ENCODE peak calls at places on chromosomes 16 and 17, in ten cellular contexts. H, Y, P, V, X, S, W, N, E and Q are unnamed samples.

GRCh38 chr17:63699638-63700527 is at the start of gene LIMD2:
- DNase-seq in H (peak; percentile 76), Y (no peak), P (no peak), N (peak; percentile 97), E (peak; percentile 69), V (peak; percentile 54), S (peak; percentile 40), X (no peak), W (peak; percentile 83), Q (peak; percentile 68)

GRCh38 chr17:63140255-63140654 is 174.2 kb downstream of the TANC2 start:
- DNase-seq in V (no peak), W (peak; percentile 44), E (no peak), N (no peak), P (no peak), Y (peak; percentile 58), S (peak; percentile 12), H (no peak), X (peak; percentile 27), Q (no peak)

GRCh38 chr17:28334176-28334575 is 1.1 kb downstream of the IFT20 start:
- DNase-seq in V (no peak), H (no peak), X (no peak), N (no peak), P (no peak), S (no peak), E (no peak), Y (peak; percentile 19), W (no peak), Q (peak; percentile 44)

GRCh38 chr17:7989781-7990655 is 12.4 kb upstream of the GUCY2D start:
- DNase-seq in S (peak; percentile 84), N (peak; percentile 82), P (peak; percentile 23), W (peak; percentile 90), X (peak; percentile 96), V (peak; percentile 87), E (peak; percentile 97), H (peak; percentile 74), Y (peak; percentile 44), Q (peak; percentile 86)

GRCh38 chr16:19095699-19096098 is 18.1 kb upstream of the ITPRIPL2 start:
- DNase-seq in P (no peak), W (no peak), H (no peak), V (no peak), N (no peak), E (no peak), X (no peak), Y (no peak), S (no peak), Q (no peak)

GRCh38 chr16:17803625-17804410 is 333.1 kb upstream of the XYLT1 start:
- DNase-seq in X (no peak), P (no peak), V (no peak), E (no peak), S (no peak), W (no peak), H (no peak), Y (peak; percentile 97), N (no peak), Q (no peak)

GRCh38 chr16:50841081-50841886 is 99.4 kb downstream of the CYLD start:
- DNase-seq in X (no peak), P (no peak), W (peak; percentile 47), S (peak; percentile 21), E (no peak), Y (no peak), H (no peak), N (peak; percentile 78), V (no peak), Q (peak; percentile 94)

GRCh38 chr16:79400462-79401149 is 199.9 kb downstream of the MAF start:
- DNase-seq in H (no peak), V (no peak), E (no peak), S (no peak), N (peak; percentile 77), P (no peak), W (no peak), X (no peak), Y (no peak), Q (peak; percentile 69)

GRCh38 chr16:77212736-77213541 is 13.7 kb downstream of the SYCE1L start:
- DNase-seq in Y (no peak), S (peak; percentile 65), X (no peak), P (no peak), H (no peak), V (peak; percentile 71), W (peak; percentile 35), N (peak; percentile 83), E (peak; percentile 78), Q (peak; percentile 40)
- TF ChIP-seq POLR2A in Y (no peak), S (no peak), X (no peak), P (no peak), H (peak; percentile 35), V (peak; percentile 41), W (no peak), N (no peak), E (peak; percentile 51), Q (no peak)

GRCh38 chr17:21173543-21173942 is 40.4 kb downstream of the TMEM11 start:
- DNase-seq in N (no peak), W (no peak), P (no peak), X (no peak), V (no peak), E (no peak), Y (no peak), S (no peak), H (no peak), Q (no peak)
- TF ChIP-seq POLR2A in N (no peak), W (no peak), P (no peak), X (no peak), V (no peak), E (no peak), Y (no peak), S (no peak), H (no peak), Q (no peak)

DNA sequence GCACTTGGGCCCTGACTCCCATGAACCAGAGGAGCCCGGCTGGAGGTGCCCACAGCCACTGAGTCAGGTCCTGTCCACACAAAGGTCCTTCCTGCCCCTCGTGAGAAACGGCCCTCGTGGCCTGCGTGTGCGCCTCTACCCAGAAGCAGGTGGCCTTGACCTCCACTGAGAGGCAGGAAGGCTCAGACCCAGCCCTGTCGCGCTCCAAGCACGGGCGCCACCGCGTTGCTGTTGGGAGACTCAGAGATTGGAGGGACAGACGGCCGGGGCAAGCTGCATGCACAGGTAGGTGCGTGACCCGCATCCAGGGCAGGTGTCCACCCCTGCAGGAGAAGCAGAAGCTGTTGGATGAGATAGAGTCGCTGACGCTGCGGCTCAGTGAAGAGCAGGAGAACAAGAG is 8.1 kb upstream of the CAPN15 start:
- DNase-seq in X (no peak), Y (no peak), W (no peak), P (no peak), H (no peak), S (no peak), E (no peak), V (no peak), N (no peak), Q (no peak)
- TF ChIP-seq POLR2A in X (no peak), Y (no peak), W (no peak), P (no peak), H (no peak), S (no peak), E (no peak), V (no peak), N (no peak), Q (no peak)

GRCh38 chr16:2054543-2055245 is 6.9 kb downstream of the TSC2 start:
- DNase-seq in S (peak; percentile 89), H (no peak), V (no peak), E (no peak), N (no peak), P (no peak), W (no peak), Y (no peak), X (no peak), Q (no peak)
- TF ChIP-seq POLR2A in S (no peak), H (no peak), V (no peak), E (no peak), N (no peak), P (no peak), W (no peak), Y (no peak), X (no peak), Q (no peak)

GRCh38 chr16:4450921-4451619 is 23.4 kb downstream of the NMRAL1 start:
- DNase-seq in Y (no peak), X (no peak), W (no peak), E (no peak), H (no peak), V (no peak), P (no peak), S (no peak), N (no peak), Q (peak; percentile 84)
- TF ChIP-seq POLR2A in Y (no peak), X (no peak), W (no peak), E (no peak), H (no peak), V (no peak), P (no peak), S (no peak), N (no peak), Q (no peak)

GRCh38 chr17:11559601-11560000 is 38.7 kb upstream of the DNAH9 start:
- DNase-seq in P (no peak), W (no peak), X (no peak), Y (no peak), E (no peak), N (no peak), H (no peak), S (no peak), V (no peak), Q (no peak)
- TF ChIP-seq POLR2A in P (no peak), W (no peak), X (no peak), Y (no peak), E (no peak), N (no peak), H (no peak), S (no peak), V (no peak), Q (no peak)

DNA sequence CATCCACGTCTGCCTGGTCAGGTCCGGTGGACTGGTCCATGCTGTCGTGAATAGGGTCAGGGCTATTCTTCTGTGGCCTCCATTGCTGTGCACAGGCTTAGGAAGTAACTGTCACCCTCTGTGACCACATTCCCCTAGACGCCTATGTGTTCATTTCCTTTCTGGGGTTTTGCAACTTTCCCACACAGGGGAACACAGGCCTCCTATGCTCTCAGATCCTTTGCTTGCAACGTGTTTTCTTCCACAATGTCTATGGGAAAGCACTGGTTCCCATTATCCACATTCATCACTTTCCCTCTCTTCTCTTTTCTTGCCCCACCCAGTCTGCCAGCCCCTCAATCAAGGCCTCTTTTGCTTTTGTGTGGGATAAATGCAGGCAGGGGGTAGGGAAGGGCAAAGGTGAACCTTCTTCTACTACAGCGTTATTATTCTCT is 43.2 kb upstream of the DNAJA2 start:
- DNase-seq in Y (no peak), V (no peak), S (no peak), W (peak; percentile 96), X (no peak), N (no peak), E (no peak), P (no peak), H (no peak), Q (no peak)
- TF ChIP-seq POLR2A in Y (no peak), V (no peak), S (no peak), W (no peak), X (no peak), N (no peak), E (no peak), P (no peak), H (no peak), Q (no peak)